ENCODE peak calls at places on chromosomes 5 and 9, in six cellular contexts. K is sigmoid colon, E is H1, O is HCT116, T is stomach, M is upper lobe of left lung. Y is an unnamed sample.

GRCh38 chr9:36827593-36827992 is 206.5 kb downstream of the PAX5 start:
- DNase-seq in K (no peak), O (no peak), E (no peak), T (no peak), M (no peak), Y (no peak)

GRCh38 chr9:37639874-37640273 is 10.9 kb upstream of the FRMPD1 start:
- DNase-seq in O (no peak), M (no peak), T (no peak), E (no peak), K (no peak), Y (no peak)

GRCh38 chr9:37921546-37922300 is 17.8 kb upstream of the SLC25A51 start:
- DNase-seq in O (no peak), T (no peak), K (peak; percentile 55), E (no peak), M (no peak), Y (no peak)

GRCh38 chr9:13769006-13769405 is 489.5 kb upstream of the MPDZ start:
- DNase-seq in E (no peak), K (no peak), M (no peak), O (no peak), T (no peak), Y (no peak)

GRCh38 chr5:138725153-138725884 is 27.9 kb upstream of the CTNNA1 start:
- DNase-seq in T (peak; percentile 71), E (peak; percentile 73), M (no peak), O (peak; percentile 86), K (peak; percentile 89), Y (peak; percentile 14)

GRCh38 chr9:35771943-35772342 is 17.9 kb upstream of the MSMP start:
- DNase-seq in T (no peak), E (no peak), K (no peak), O (no peak), M (no peak), Y (peak; percentile 32)

GRCh38 chr5:59584858-59585846 is 308.4 kb downstream of the PDE4D start:
- DNase-seq in M (no peak), O (no peak), E (no peak), T (no peak), K (no peak), Y (peak; percentile 29)

GRCh38 chr5:140220032-140220697 is 45.2 kb downstream of the CYSTM1 start:
- DNase-seq in M (no peak), T (no peak), K (no peak), O (no peak), E (no peak), Y (no peak)

GRCh38 chr9:100111235-100111634 is 12.2 kb downstream of the INVS start:
- DNase-seq in K (peak; percentile 92), T (peak; percentile 69), M (no peak), O (no peak), E (no peak), Y (peak; percentile 59)

GRCh38 chr9:113999256-114000062 is 78.6 kb downstream of the AMBP start:
- DNase-seq in O (no peak), T (peak; percentile 14), M (no peak), E (no peak), K (no peak), Y (no peak)

GRCh38 chr5:133870661-133871060 is 97.8 kb downstream of the C5orf15 start:
- DNase-seq in O (no peak), T (no peak), E (no peak), M (no peak), K (peak; percentile 56), Y (no peak)

GRCh38 chr9:35923927-35924763 is 14.9 kb downstream of the SPAAR start:
- DNase-seq in O (peak; percentile 44), M (no peak), K (no peak), T (no peak), E (no peak), Y (no peak)

GRCh38 chr9:91151014-91151740 is 210.5 kb downstream of the AUH start:
- DNase-seq in O (no peak), E (no peak), K (no peak), M (no peak), T (no peak), Y (no peak)

GRCh38 chr5:95870105-95870672 is 47.7 kb upstream of the GLRX start:
- DNase-seq in T (no peak), M (no peak), O (no peak), K (no peak), E (no peak), Y (no peak)

GRCh38 chr9:91948423-91949292 is 1.4 kb downstream of the ROR2 start:
- DNase-seq in K (peak; percentile 92), T (peak; percentile 76), O (peak; percentile 65), M (peak; percentile 89), E (no peak), Y (peak; percentile 66)

GRCh38 chr5:34606101-34606500 is 50.0 kb upstream of the RAI14 start:
- DNase-seq in M (no peak), E (no peak), O (no peak), T (no peak), K (no peak), Y (no peak)

GRCh38 chr5:75185763-75186162 is 50.9 kb downstream of the ANKRD31 start:
- DNase-seq in T (no peak), O (no peak), M (no peak), E (no peak), K (no peak), Y (no peak)

GRCh38 chr9:124658165-124659017 is 112.7 kb downstream of the NR6A1 start:
- DNase-seq in E (no peak), T (peak; percentile 59), M (no peak), K (peak; percentile 73), O (peak; percentile 93), Y (peak; percentile 62)

GRCh38 chr5:97383996-97384395 is 200.9 kb upstream of the RIOK2 start:
- DNase-seq in E (no peak), O (peak; percentile 8), M (no peak), T (no peak), K (no peak), Y (no peak)

GRCh38 chr9:26221295-26221694 is 543.1 kb upstream of the TUSC1 start:
- DNase-seq in E (no peak), T (no peak), M (no peak), K (no peak), O (no peak), Y (no peak)

GRCh38 chr9:70474413-70474812 is 60.0 kb upstream of the KLF9 start:
- DNase-seq in O (no peak), M (no peak), T (no peak), K (no peak), E (no peak), Y (no peak)

DNA sequence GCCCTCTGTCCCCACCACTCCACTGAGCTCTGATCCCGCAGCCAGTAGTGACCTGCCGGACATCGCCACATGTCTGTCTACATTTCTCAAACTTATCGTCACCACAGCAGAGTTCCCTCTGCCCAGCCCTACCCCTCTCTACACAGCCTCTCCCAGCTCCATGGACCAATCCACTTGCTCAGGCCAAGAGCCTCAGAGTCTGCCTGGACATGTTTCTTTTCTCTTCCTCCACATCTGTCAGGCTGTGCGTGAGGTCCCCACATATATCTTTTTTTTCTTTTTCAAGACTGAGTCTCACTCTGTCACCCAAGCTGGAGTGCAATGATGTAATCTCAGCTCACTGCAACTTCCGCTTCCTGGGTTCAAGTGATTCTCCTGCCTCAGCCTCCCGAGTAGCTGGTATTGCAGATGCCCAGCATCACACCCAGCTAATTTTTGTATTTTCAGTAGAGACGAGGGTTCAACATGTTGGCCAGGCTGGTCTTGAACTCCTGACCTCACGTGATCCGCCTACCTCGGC is 62.7 kb upstream of the GGTA1 start:
- DNase-seq in O (no peak), M (no peak), T (no peak), K (no peak), E (no peak), Y (no peak)
- H3K4me1 ChIP-seq in O (peaks cover 15% of the 10 kb centered on the region), M (peaks cover 19% of the 10 kb centered on the region), T (peaks cover 25% of the 10 kb centered on the region), K (no peaks in the 10 kb centered on the region), E (peaks cover 6% of the 10 kb centered on the region), Y (peaks cover 13% of the 10 kb centered on the region)

GRCh38 chr9:134410835-134411217 is 84.6 kb downstream of the RXRA start:
- DNase-seq in M (no peak), T (no peak), O (no peak), K (no peak), E (no peak), Y (no peak)
- TF ChIP-seq POLR2A in M (no peak), T (no peak), O (no peak), K (no peak), E (no peak), Y (no peak)

DNA sequence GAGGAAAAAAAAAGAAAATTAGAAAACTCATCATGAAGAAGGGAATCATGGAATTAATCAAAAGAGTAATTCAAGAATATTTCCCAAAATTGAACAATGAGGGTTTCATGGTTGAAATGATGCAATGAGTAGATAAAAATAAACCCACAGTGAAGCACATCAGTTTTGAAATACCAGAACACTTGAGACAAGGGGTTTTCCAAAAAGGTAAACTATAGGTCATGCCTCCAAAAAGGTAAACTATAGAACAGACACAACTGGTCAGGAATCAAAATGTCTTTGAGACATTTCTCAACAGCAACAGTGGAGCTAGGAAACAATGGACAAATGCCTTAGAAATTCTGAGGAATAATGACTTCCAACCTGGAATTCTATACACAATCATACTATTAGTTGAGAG is 60.2 kb upstream of the PCSK5 start:
- DNase-seq in M (no peak), O (no peak), E (no peak), T (no peak), K (no peak), Y (no peak)
- H3K4me1 ChIP-seq in M (no peaks in the 10 kb centered on the region), O (no peaks in the 10 kb centered on the region), E (no peaks in the 10 kb centered on the region), T (no peaks in the 10 kb centered on the region), K (no peaks in the 10 kb centered on the region), Y (no peaks in the 10 kb centered on the region)

GRCh38 chr5:36740259-36740898 is 134.0 kb downstream of the SLC1A3 start:
- DNase-seq in O (no peak), M (no peak), E (no peak), K (no peak), T (peak; percentile 43), Y (no peak)

GRCh38 chr5:36741138-36741537 is 134.7 kb downstream of the SLC1A3 start:
- DNase-seq in E (no peak), K (no peak), M (no peak), O (no peak), T (peak; percentile 86), Y (no peak)

GRCh38 chr5:36739751-36740221 is 133.4 kb downstream of the SLC1A3 start:
- DNase-seq in O (peak; percentile 73), K (no peak), M (no peak), T (peak; percentile 85), E (peak; percentile 68), Y (peak; percentile 86)

GRCh38 chr5:36744041-36744677 is 132.4 kb upstream of the NIPBL start:
- DNase-seq in K (no peak), T (no peak), E (no peak), M (no peak), O (no peak), Y (no peak)

DNA sequence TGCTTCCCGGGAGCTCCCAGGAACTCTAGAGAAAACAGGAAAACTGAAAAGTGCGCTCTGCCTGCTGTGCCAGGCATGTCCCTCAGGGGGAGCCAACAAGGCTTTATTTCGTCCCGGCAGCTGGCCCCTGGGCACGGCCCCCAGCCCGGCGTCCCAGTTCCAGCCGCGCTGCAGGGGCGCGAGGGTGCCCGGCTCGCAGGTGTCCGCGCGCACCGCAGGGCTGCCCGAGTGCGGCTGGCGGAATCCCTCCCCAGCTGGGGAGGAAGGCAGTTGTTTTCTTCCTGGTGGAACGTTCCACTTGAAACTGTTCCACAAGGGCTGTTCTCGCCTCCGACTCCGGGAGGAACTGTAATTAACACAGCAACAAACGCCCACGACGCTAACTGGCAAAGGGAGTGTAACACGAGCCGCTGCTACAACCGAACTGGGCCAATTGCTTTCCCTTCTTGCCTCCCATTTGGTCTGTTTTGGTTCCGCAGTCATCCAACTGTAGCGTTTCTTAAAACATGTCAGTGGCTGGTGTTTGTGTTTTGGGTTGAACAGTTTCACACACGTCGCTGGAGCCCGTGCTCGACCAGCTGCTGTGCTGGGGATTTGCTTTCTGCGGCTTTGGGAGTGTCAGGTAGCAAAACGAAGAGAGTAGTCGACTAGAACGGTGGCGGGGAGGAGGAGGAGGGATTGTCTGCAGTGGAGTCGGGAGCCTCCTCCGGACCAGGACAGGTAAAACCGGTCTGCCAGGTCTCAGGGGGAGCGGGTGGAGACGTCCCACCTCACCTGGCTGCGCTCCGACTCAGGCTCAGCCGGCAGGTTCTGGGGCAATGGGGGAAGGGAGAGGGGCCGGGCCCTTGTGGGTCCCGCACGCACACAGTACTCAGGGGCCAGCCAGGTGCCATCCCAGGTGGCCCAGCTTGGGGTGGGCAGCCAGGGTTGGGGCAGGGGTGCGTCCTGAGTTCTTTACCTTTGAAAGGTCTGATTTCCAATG is 131.6 kb upstream of the NIPBL start:
- DNase-seq in K (peak; percentile 72), M (peak; percentile 92), E (peak; percentile 85), T (peak; percentile 94), O (peak; percentile 76), Y (peak; percentile 93)
- TF ChIP-seq POLR2A in K (no peak), M (peak; percentile 6), E (peak; percentile 58), T (no peak), O (no peak), Y (peak; percentile 54)